ENCODE peak calls at places on chromosomes 6 and 20, in seven cellular contexts. One of them, this sample, is unnamed.

GRCh38 chr20:22925613-22925983 is 109.5 kb upstream of the SSTR4 start:
- DNase-seq in upper lobe of left lung: no peak
- DNase-seq in A549: no peak
- DNase-seq in substantia nigra: no peak
- DNase-seq in tibial artery: no peak
- DNase-seq in dorsolateral prefrontal cortex: no peak
- DNase-seq in H9: no peak
- DNase-seq in this sample: no peak

GRCh38 chr6:128605961-128606360 is 85.6 kb upstream of the PTPRK start:
- DNase-seq in upper lobe of left lung: no peak
- DNase-seq in A549: no peak
- DNase-seq in substantia nigra: no peak
- DNase-seq in tibial artery: no peak
- DNase-seq in dorsolateral prefrontal cortex: no peak
- DNase-seq in H9: no peak
- DNase-seq in this sample: no peak

GRCh38 chr6:119129148-119129967 is 50.9 kb upstream of the FAM184A start:
- DNase-seq in upper lobe of left lung: no peak
- DNase-seq in A549: peak
- DNase-seq in substantia nigra: no peak
- DNase-seq in tibial artery: no peak
- DNase-seq in dorsolateral prefrontal cortex: no peak
- DNase-seq in H9: peak
- DNase-seq in this sample: peak

GRCh38 chr6:17610835-17611234 is 10.7 kb downstream of the FAM8A1 start:
- DNase-seq in upper lobe of left lung: no peak
- DNase-seq in A549: no peak
- DNase-seq in substantia nigra: no peak
- DNase-seq in tibial artery: no peak
- DNase-seq in dorsolateral prefrontal cortex: no peak
- DNase-seq in H9: no peak
- DNase-seq in this sample: no peak

GRCh38 chr6:3226422-3227362 is 761 bp downstream of the TUBB2B start:
- DNase-seq in upper lobe of left lung: peak
- DNase-seq in A549: no peak
- DNase-seq in substantia nigra: no peak
- DNase-seq in tibial artery: no peak
- DNase-seq in dorsolateral prefrontal cortex: peak
- DNase-seq in H9: no peak
- DNase-seq in this sample: peak

GRCh38 chr6:127439718-127440117 is 19.5 kb downstream of the KIAA0408 start:
- DNase-seq in upper lobe of left lung: no peak
- DNase-seq in A549: no peak
- DNase-seq in substantia nigra: no peak
- DNase-seq in tibial artery: no peak
- DNase-seq in dorsolateral prefrontal cortex: no peak
- DNase-seq in H9: no peak
- DNase-seq in this sample: no peak

GRCh38 chr20:6632187-6632586 is 135.3 kb upstream of the BMP2 start:
- DNase-seq in upper lobe of left lung: no peak
- DNase-seq in A549: no peak
- DNase-seq in substantia nigra: no peak
- DNase-seq in tibial artery: no peak
- DNase-seq in dorsolateral prefrontal cortex: peak
- DNase-seq in H9: no peak
- DNase-seq in this sample: no peak

GRCh38 chr6:170160031-170160627 is 130.7 kb downstream of the DLL1 start:
- DNase-seq in upper lobe of left lung: peak
- DNase-seq in A549: no peak
- DNase-seq in substantia nigra: no peak
- DNase-seq in tibial artery: no peak
- DNase-seq in dorsolateral prefrontal cortex: no peak
- DNase-seq in H9: no peak
- DNase-seq in this sample: no peak

GRCh38 chr6:75204222-75204958 is 1.5 kb downstream of the COL12A1 start:
- DNase-seq in upper lobe of left lung: no peak
- DNase-seq in A549: peak
- DNase-seq in substantia nigra: no peak
- DNase-seq in tibial artery: peak
- DNase-seq in dorsolateral prefrontal cortex: peak
- DNase-seq in H9: peak
- DNase-seq in this sample: peak

GRCh38 chr6:118892248-118893094 is 1.5 kb upstream of the ASF1A start:
- DNase-seq in upper lobe of left lung: no peak
- DNase-seq in A549: no peak
- DNase-seq in substantia nigra: no peak
- DNase-seq in tibial artery: no peak
- DNase-seq in dorsolateral prefrontal cortex: no peak
- DNase-seq in H9: no peak
- DNase-seq in this sample: peak

GRCh38 chr6:85594197-85594930 is 706 bp upstream of the SNX14 start:
- DNase-seq in upper lobe of left lung: no peak
- DNase-seq in A549: no peak
- DNase-seq in substantia nigra: peak
- DNase-seq in tibial artery: no peak
- DNase-seq in dorsolateral prefrontal cortex: no peak
- DNase-seq in H9: no peak
- DNase-seq in this sample: no peak

GRCh38 chr6:168247456-168248147 is 72.0 kb downstream of the DACT2 start:
- DNase-seq in upper lobe of left lung: no peak
- DNase-seq in A549: peak
- DNase-seq in substantia nigra: no peak
- DNase-seq in tibial artery: no peak
- DNase-seq in dorsolateral prefrontal cortex: no peak
- DNase-seq in H9: no peak
- DNase-seq in this sample: no peak

GRCh38 chr6:28907394-28907793 is 16.4 kb downstream of the TRIM27 start:
- DNase-seq in upper lobe of left lung: no peak
- DNase-seq in A549: no peak
- DNase-seq in substantia nigra: no peak
- DNase-seq in tibial artery: no peak
- DNase-seq in dorsolateral prefrontal cortex: no peak
- DNase-seq in H9: no peak
- DNase-seq in this sample: peak

GRCh38 chr6:45422541-45423110 is 44.9 kb upstream of the SUPT3H start:
- DNase-seq in upper lobe of left lung: peak
- DNase-seq in A549: no peak
- DNase-seq in substantia nigra: no peak
- DNase-seq in tibial artery: peak
- DNase-seq in dorsolateral prefrontal cortex: no peak
- DNase-seq in H9: peak
- DNase-seq in this sample: peak

GRCh38 chr20:51789434-51789833 is 12.9 kb downstream of the SALL4 start:
- DNase-seq in upper lobe of left lung: no peak
- DNase-seq in A549: no peak
- DNase-seq in substantia nigra: no peak
- DNase-seq in tibial artery: no peak
- DNase-seq in dorsolateral prefrontal cortex: no peak
- DNase-seq in H9: no peak
- DNase-seq in this sample: no peak

GRCh38 chr6:71482742-71483141 is 194.1 kb downstream of the OGFRL1 start:
- DNase-seq in upper lobe of left lung: no peak
- DNase-seq in A549: no peak
- DNase-seq in substantia nigra: no peak
- DNase-seq in tibial artery: no peak
- DNase-seq in dorsolateral prefrontal cortex: no peak
- DNase-seq in H9: no peak
- DNase-seq in this sample: no peak

GRCh38 chr6:20681243-20681684 is 147.0 kb downstream of the CDKAL1 start:
- DNase-seq in upper lobe of left lung: no peak
- DNase-seq in A549: no peak
- DNase-seq in substantia nigra: no peak
- DNase-seq in tibial artery: no peak
- DNase-seq in dorsolateral prefrontal cortex: no peak
- DNase-seq in H9: no peak
- DNase-seq in this sample: no peak

DNA sequence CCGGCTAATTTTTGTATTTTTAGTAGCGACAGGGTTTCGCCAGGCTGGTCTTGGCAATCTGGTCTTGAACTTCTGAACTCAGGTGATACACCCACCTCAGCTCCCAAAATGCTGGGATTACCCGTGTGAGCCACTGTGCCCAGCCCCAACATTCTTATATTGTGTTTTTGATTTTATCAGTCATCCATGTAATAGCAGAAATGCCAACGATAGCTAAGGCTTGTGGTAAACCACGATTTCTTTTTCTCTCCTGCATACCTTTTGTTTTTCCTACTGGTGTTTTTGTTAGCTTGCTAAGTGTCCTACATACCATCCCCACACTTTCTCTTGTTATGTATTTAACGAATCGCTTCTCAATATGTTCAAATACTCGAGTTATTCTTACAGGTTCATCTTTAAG is 12.1 kb downstream of the PHACTR2 start:
- DNase-seq in upper lobe of left lung: no peak
- DNase-seq in A549: no peak
- DNase-seq in substantia nigra: no peak
- DNase-seq in tibial artery: no peak
- DNase-seq in dorsolateral prefrontal cortex: no peak
- DNase-seq in H9: no peak
- DNase-seq in this sample: peak
- H3K27ac ChIP-seq in upper lobe of left lung: no peak
- H3K27ac ChIP-seq in A549: no peak
- H3K27ac ChIP-seq in substantia nigra: no peak
- H3K27ac ChIP-seq in tibial artery: peak
- H3K27ac ChIP-seq in dorsolateral prefrontal cortex: no peak
- H3K27ac ChIP-seq in H9: peak
- H3K27ac ChIP-seq in this sample: no peak

GRCh38 chr6:53536561-53536960 is 8.3 kb downstream of the GCLC start:
- DNase-seq in upper lobe of left lung: no peak
- DNase-seq in A549: no peak
- DNase-seq in substantia nigra: no peak
- DNase-seq in tibial artery: no peak
- DNase-seq in dorsolateral prefrontal cortex: no peak
- DNase-seq in H9: no peak
- DNase-seq in this sample: no peak
- H3K27ac ChIP-seq in upper lobe of left lung: no peak
- H3K27ac ChIP-seq in A549: no peak
- H3K27ac ChIP-seq in substantia nigra: no peak
- H3K27ac ChIP-seq in tibial artery: no peak
- H3K27ac ChIP-seq in dorsolateral prefrontal cortex: no peak
- H3K27ac ChIP-seq in H9: no peak
- H3K27ac ChIP-seq in this sample: no peak

DNA sequence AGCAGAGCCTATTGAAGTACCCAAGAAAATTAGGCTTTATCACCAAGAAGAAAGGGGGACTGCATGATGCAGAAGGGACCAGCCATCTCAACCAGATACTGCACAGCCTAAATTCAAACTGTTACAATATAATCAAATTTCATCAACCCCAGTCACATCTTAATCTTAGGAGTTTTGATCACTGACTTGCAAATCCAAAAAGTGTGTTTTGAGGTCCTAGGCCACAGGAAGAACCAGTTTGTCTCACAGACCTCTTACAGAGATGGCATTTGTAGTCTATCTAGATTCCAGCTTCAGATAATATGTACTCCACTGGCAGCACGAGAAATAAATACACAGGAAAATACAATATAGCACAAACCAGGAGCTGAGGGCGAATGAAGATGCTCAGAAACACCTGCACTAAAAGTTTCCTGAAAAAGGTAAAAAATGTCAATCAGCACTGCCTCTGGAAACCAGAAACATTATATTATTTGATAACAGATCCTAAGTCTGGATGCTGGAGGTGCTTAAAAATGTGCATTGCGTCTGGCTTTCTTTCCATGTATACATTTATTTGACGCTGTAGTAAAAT is 665 bp upstream of the BTN3A3 start:
- DNase-seq in upper lobe of left lung: no peak
- DNase-seq in A549: no peak
- DNase-seq in substantia nigra: no peak
- DNase-seq in tibial artery: no peak
- DNase-seq in dorsolateral prefrontal cortex: no peak
- DNase-seq in H9: no peak
- DNase-seq in this sample: no peak
- H3K27ac ChIP-seq in upper lobe of left lung: peak
- H3K27ac ChIP-seq in A549: peak
- H3K27ac ChIP-seq in substantia nigra: no peak
- H3K27ac ChIP-seq in tibial artery: peak
- H3K27ac ChIP-seq in dorsolateral prefrontal cortex: peak
- H3K27ac ChIP-seq in H9: no peak
- H3K27ac ChIP-seq in this sample: peak

DNA sequence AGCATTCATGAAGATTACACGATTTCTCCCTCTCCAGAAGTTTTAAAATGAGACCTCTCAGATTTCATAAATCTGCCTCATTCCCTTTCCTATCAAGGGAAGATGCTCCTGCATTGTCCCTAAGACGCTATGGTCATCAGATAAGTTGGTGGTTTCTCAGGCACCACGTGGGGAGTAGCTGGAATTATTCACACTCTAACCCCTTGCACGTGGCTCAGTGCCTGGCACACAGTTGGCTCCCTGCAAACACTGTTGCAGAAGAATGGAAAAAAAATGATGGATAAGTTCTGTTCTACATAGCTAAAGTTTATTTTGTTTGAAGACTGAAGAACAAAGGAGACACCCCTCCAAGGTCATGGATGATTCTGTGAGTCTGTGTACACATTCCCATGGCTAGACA is 610.2 kb downstream of the UTRN start:
- DNase-seq in upper lobe of left lung: no peak
- DNase-seq in A549: no peak
- DNase-seq in substantia nigra: no peak
- DNase-seq in tibial artery: no peak
- DNase-seq in dorsolateral prefrontal cortex: no peak
- DNase-seq in H9: no peak
- DNase-seq in this sample: no peak
- H3K27ac ChIP-seq in upper lobe of left lung: no peak
- H3K27ac ChIP-seq in A549: no peak
- H3K27ac ChIP-seq in substantia nigra: no peak
- H3K27ac ChIP-seq in tibial artery: no peak
- H3K27ac ChIP-seq in dorsolateral prefrontal cortex: no peak
- H3K27ac ChIP-seq in H9: no peak
- H3K27ac ChIP-seq in this sample: no peak

GRCh38 chr6:136552054-136552453 is 1.8 kb upstream of the MAP7 start:
- DNase-seq in upper lobe of left lung: no peak
- DNase-seq in A549: no peak
- DNase-seq in substantia nigra: no peak
- DNase-seq in tibial artery: no peak
- DNase-seq in dorsolateral prefrontal cortex: no peak
- DNase-seq in H9: no peak
- DNase-seq in this sample: no peak
- H3K27ac ChIP-seq in upper lobe of left lung: no peak
- H3K27ac ChIP-seq in A549: peak
- H3K27ac ChIP-seq in substantia nigra: no peak
- H3K27ac ChIP-seq in tibial artery: no peak
- H3K27ac ChIP-seq in dorsolateral prefrontal cortex: no peak
- H3K27ac ChIP-seq in H9: no peak
- H3K27ac ChIP-seq in this sample: no peak

This sample was measured in SJSA1.